ENCODE peak calls at places on chromosomes 12 and 14, in six cellular contexts. K is CD8-positive, alpha-beta T cell; A is activated B cell treated with CpG ODN at 0.5 μM for 24 hours; Z is fibroblast of the aortic adventitia; Y is GM13977; H is HCT116. W is an unnamed sample.

GRCh38 chr12:88520436-88520820 is 59.8 kb downstream of the KITLG start:
- DNase-seq in H (no peak), A (no peak), K (no peak), Z (no peak), Y (no peak), W (no peak)

GRCh38 chr14:93994919-93995682 is 2.0 kb upstream of the CCDC197 start:
- DNase-seq in Z (peak), Y (no peak), K (no peak), A (no peak), H (no peak), W (no peak)

GRCh38 chr14:101761881-101762529 is 496 bp downstream of the PPP2R5C start:
- DNase-seq in K (peak), A (no peak), Z (no peak), Y (peak), H (no peak), W (peak)

GRCh38 chr12:111446044-111446581 is 40.4 kb downstream of the SH2B3 start:
- DNase-seq in Y (no peak), A (no peak), H (no peak), K (no peak), Z (peak), W (no peak)

GRCh38 chr14:49946320-49947141 is 53.6 kb downstream of the ARF6 start:
- DNase-seq in K (peak), Z (peak), Y (no peak), A (no peak), H (no peak), W (no peak)

GRCh38 chr14:68784995-68785816 is 7.7 kb downstream of the ZFP36L1 start:
- DNase-seq in A (no peak), K (no peak), Z (peak), Y (no peak), H (peak), W (no peak)

GRCh38 chr14:54606178-54606577 is 39.2 kb downstream of the SAMD4A start:
- DNase-seq in K (no peak), H (no peak), A (no peak), Y (no peak), Z (no peak), W (no peak)

GRCh38 chr12:109710747-109711595 is 2.7 kb upstream of the FAM222A start:
- DNase-seq in H (no peak), Y (no peak), A (no peak), Z (peak), K (no peak), W (no peak)

GRCh38 chr12:15689751-15690191 is 99.4 kb downstream of the EPS8 start:
- DNase-seq in A (no peak), H (peak), Z (no peak), K (no peak), Y (no peak), W (no peak)

GRCh38 chr12:123131879-123132402 is 18.9 kb downstream of the PITPNM2 start:
- DNase-seq in A (no peak), Y (no peak), H (no peak), Z (no peak), K (peak), W (no peak)

GRCh38 chr12:40469736-40470135 is 222.5 kb upstream of the CNTN1 start:
- DNase-seq in H (no peak), Z (no peak), A (no peak), Y (no peak), K (no peak), W (no peak)

GRCh38 chr12:57738142-57738474 is 434 bp downstream of the AGAP2 start:
- DNase-seq in A (no peak), K (no peak), Z (no peak), Y (no peak), H (no peak), W (no peak)

GRCh38 chr12:57736743-57737466 is 1.6 kb downstream of the AGAP2 start:
- DNase-seq in A (no peak), K (no peak), H (no peak), Z (no peak), Y (no peak), W (no peak)

GRCh38 chr12:57735952-57736742 is 2.4 kb downstream of the AGAP2 start:
- DNase-seq in K (no peak), Z (no peak), Y (no peak), H (no peak), A (no peak), W (no peak)

GRCh38 chr12:57738661-57739237 is at the start of gene AGAP2:
- DNase-seq in A (no peak), K (no peak), Y (no peak), Z (no peak), H (no peak), W (no peak)

DNA sequence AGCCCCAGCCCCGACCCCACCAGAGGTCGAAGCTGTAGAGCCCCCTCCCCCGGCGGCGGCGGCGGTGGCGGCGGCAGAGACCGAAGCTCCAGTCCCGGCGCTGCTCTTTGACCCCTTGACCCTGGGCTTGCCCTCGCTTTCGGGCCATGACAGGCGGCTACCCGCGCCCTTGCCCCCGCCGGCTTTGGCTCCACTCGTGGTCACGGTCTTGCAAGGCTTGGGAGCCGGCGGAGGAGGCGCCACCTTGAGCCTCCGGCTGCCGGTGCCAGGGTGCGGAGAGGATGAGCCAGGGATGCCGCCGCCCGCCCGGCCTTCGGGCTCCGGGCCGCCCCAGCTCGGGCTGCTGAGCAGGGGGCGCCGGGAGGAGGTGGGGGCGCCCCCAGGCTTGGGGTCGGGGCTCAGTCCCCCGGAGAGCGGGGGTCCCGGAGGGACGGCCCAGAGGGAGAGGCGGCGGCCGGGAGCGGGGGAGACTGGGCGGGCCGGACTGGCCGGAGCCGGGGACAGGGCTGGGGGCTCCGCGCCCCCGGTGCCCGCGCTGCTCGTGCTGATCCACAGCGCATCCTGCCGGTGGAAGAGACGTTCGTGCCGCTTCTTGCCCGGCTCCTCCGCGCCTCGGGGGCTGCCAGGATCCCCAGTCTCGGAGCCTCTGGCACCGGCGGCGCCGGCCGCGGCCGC is 938 bp downstream of the AGAP2 start:
- DNase-seq in Y (no peak), K (no peak), H (no peak), A (no peak), Z (no peak), W (no peak)
- TF ChIP-seq CTCF in Y (no peak), K (no peak), H (no peak), A (no peak), Z (peak), W (no peak)

DNA sequence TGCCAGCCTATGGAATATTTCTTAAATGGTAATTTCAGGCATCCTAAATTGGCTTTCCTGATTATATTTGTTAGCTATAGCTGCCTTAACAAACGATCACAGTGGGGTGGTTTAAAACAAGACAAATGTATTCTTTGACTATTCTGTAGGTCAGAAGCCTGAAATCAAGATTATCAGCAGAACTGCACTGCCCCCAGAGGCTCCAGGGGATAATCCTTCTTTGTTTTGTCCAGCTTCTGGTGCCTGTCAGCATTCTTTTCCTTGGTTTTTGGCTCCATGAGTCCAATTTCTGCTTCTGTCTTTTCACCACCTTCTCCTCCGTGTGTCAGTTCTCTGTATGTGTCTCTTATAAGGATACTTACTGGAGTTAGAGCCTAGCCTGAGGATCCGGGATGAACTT is 1282.2 kb upstream of the USP15 start:
- DNase-seq in Y (no peak), Z (no peak), A (no peak), H (no peak), K (no peak), W (no peak)
- TF ChIP-seq CTCF in Y (no peak), Z (no peak), A (no peak), H (peak), K (no peak), W (no peak)

GRCh38 chr12:52715416-52715815 is 12.1 kb upstream of the KRT77 start:
- DNase-seq in K (no peak), Y (no peak), H (peak), Z (no peak), A (no peak), W (no peak)
- TF ChIP-seq CTCF in K (no peak), Y (no peak), H (peak), Z (no peak), A (no peak), W (peak)

GRCh38 chr12:613996-614726 is 49.1 kb downstream of the NINJ2 start:
- DNase-seq in A (peak), Z (peak), K (peak), H (no peak), Y (no peak), W (peak)
- TF ChIP-seq CTCF in A (no peak), Z (no peak), K (no peak), H (peak), Y (peak), W (peak)

W was measured in GM06990.